ENCODE peak calls at places on chromosome 3, in eight cellular contexts. T, L, Q, U, J, Y, A and C are unnamed samples.

GRCh38 chr3:114645392-114645791 is 351.6 kb downstream of the TIGIT start:
- DNase-seq in T (no peak), L (no peak), Q (no peak), U (no peak), J (no peak), Y (no peak), A (peak; percentile 73), C (no peak)

GRCh38 chr3:184459355-184459754 is 79.5 kb downstream of the CHRD start:
- DNase-seq in T (no peak), L (no peak), Q (no peak), U (no peak), J (no peak), Y (peak; percentile 38), A (peak; percentile 35), C (no peak)

GRCh38 chr3:126552688-126553283 is 5.9 kb downstream of the C3orf22 start:
- DNase-seq in T (no peak), L (peak; percentile 1), Q (peak; percentile 42), U (peak; percentile 57), J (peak; percentile 19), Y (no peak), A (no peak), C (no peak)

GRCh38 chr3:187520027-187520945 is 149.9 kb downstream of the SST start:
- DNase-seq in T (no peak), L (no peak), Q (no peak), U (peak; percentile 77), J (no peak), Y (no peak), A (no peak), C (no peak)

GRCh38 chr3:29285356-29286070 is 4.6 kb downstream of the RBMS3 start:
- DNase-seq in T (no peak), L (no peak), Q (no peak), U (no peak), J (no peak), Y (no peak), A (no peak), C (no peak)

GRCh38 chr3:186506846-186507245 is 37.3 kb downstream of the CRYGS start:
- DNase-seq in T (no peak), L (no peak), Q (no peak), U (no peak), J (no peak), Y (no peak), A (no peak), C (no peak)

GRCh38 chr3:73213906-73214305 is 152.4 kb downstream of the EBLN2 start:
- DNase-seq in T (no peak), L (no peak), Q (no peak), U (no peak), J (no peak), Y (no peak), A (no peak), C (no peak)

GRCh38 chr3:170751894-170752283 is 118.1 kb downstream of the RPL22L1 start:
- DNase-seq in T (no peak), L (no peak), Q (no peak), U (no peak), J (no peak), Y (no peak), A (no peak), C (no peak)

GRCh38 chr3:43497405-43497804 is 124.4 kb downstream of the ANO10 start:
- DNase-seq in T (no peak), L (no peak), Q (no peak), U (no peak), J (no peak), Y (no peak), A (no peak), C (no peak)

GRCh38 chr3:32794487-32795308 is 23.1 kb upstream of the TRIM71 start:
- DNase-seq in T (no peak), L (no peak), Q (no peak), U (no peak), J (no peak), Y (no peak), A (no peak), C (no peak)

GRCh38 chr3:122893282-122893681 is 98.4 kb downstream of the SLC49A4 start:
- DNase-seq in T (no peak), L (no peak), Q (no peak), U (no peak), J (no peak), Y (peak; percentile 15), A (peak; percentile 59), C (no peak)

GRCh38 chr3:2517479-2518188 is 419.0 kb downstream of the CNTN4 start:
- DNase-seq in T (no peak), L (no peak), Q (no peak), U (no peak), J (no peak), Y (no peak), A (no peak), C (no peak)

GRCh38 chr3:53030864-53031445 is 14.9 kb downstream of the SFMBT1 start:
- DNase-seq in T (no peak), L (no peak), Q (peak; percentile 76), U (no peak), J (peak; percentile 62), Y (no peak), A (no peak), C (no peak)

GRCh38 chr3:52839268-52839575 is 4.4 kb upstream of the MUSTN1 start:
- DNase-seq in T (no peak), L (no peak), Q (no peak), U (peak; percentile 17), J (no peak), Y (no peak), A (no peak), C (no peak)

GRCh38 chr3:76950590-76950989 is 89.3 kb upstream of the ROBO2 start:
- DNase-seq in T (no peak), L (no peak), Q (no peak), U (no peak), J (no peak), Y (no peak), A (no peak), C (no peak)

GRCh38 chr3:107143206-107143605 is 234.0 kb upstream of the CCDC54 start:
- DNase-seq in T (no peak), L (no peak), Q (no peak), U (no peak), J (no peak), Y (no peak), A (no peak), C (no peak)

GRCh38 chr3:66402596-66403267 is 98.1 kb downstream of the LRIG1 start:
- DNase-seq in T (no peak), L (no peak), Q (no peak), U (no peak), J (no peak), Y (no peak), A (no peak), C (no peak)

GRCh38 chr3:196792771-196793170 is 53.1 kb downstream of the PAK2 start:
- DNase-seq in T (no peak), L (no peak), Q (no peak), U (no peak), J (no peak), Y (no peak), A (no peak), C (no peak)

GRCh38 chr3:60125686-60126085 is 1075.9 kb upstream of the CFAP20DC start:
- DNase-seq in T (no peak), L (no peak), Q (no peak), U (no peak), J (no peak), Y (no peak), A (no peak), C (no peak)

GRCh38 chr3:60909526-60909925 is 341.7 kb downstream of the FHIT start:
- DNase-seq in T (no peak), L (no peak), Q (no peak), U (no peak), J (no peak), Y (no peak), A (no peak), C (no peak)

GRCh38 chr3:158368271-158368670 is 202.7 kb upstream of the MLF1 start:
- DNase-seq in T (no peak), L (no peak), Q (no peak), U (no peak), J (no peak), Y (no peak), A (no peak), C (no peak)

GRCh38 chr3:143736651-143737050 is 111.6 kb downstream of the SLC9A9 start:
- DNase-seq in T (no peak), L (no peak), Q (no peak), U (no peak), J (no peak), Y (no peak), A (no peak), C (no peak)

GRCh38 chr3:42117175-42118008 is 26.2 kb downstream of the TRAK1 start:
- DNase-seq in T (no peak), L (peak; percentile 44), Q (no peak), U (peak; percentile 73), J (peak; percentile 77), Y (no peak), A (peak; percentile 33), C (no peak)

GRCh38 chr3:14274999-14275961 is 96.7 kb downstream of the LSM3 start:
- DNase-seq in T (no peak), L (peak; percentile 28), Q (no peak), U (no peak), J (peak; percentile 68), Y (no peak), A (peak; percentile 16), C (no peak)
- TF ChIP-seq CTCF in T (peak; percentile 47), L (peak; percentile 54), Q (no peak), U (peak; percentile 32), J (peak; percentile 71), Y (no peak), A (peak; percentile 57), C (peak; percentile 49)

GRCh38 chr3:182490601-182491485 is 302.5 kb upstream of the ATP11B start:
- DNase-seq in T (no peak), L (peak; percentile 18), Q (no peak), U (no peak), J (no peak), Y (peak; percentile 7), A (peak; percentile 40), C (no peak)
- TF ChIP-seq CTCF in T (no peak), L (peak; percentile 66), Q (no peak), U (peak; percentile 14), J (peak; percentile 74), Y (peak; percentile 70), A (peak; percentile 54), C (no peak)

GRCh38 chr3:137978328-137978727 is 31.6 kb upstream of the CLDN18 start:
- DNase-seq in T (no peak), L (no peak), Q (no peak), U (no peak), J (no peak), Y (no peak), A (no peak), C (no peak)

GRCh38 chr3:137970914-137971831 is 38.8 kb upstream of the CLDN18 start:
- DNase-seq in T (peak; percentile 25), L (peak; percentile 90), Q (no peak), U (peak; percentile 83), J (peak; percentile 90), Y (no peak), A (peak; percentile 65), C (peak; percentile 44)

DNA sequence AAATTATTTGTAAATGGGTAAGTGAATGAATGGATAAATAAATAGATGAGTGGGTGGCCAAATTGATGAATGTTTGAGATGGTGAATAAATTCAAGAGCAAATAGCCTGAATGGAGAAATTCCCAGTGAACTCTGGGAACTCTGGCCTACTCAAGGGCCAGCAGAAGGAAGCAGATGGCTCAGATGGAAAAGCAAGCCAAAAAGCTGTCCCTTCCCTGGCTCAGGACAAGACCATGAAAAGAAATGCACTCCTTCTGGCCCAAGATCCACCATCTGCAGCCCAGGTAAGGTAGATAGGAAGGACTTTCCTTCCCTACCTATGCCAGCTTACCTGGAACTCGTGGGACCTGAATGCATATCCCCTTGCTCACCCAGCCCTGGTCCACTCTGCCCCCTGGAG is 37.6 kb upstream of the CLDN18 start:
- DNase-seq in T (no peak), L (no peak), Q (no peak), U (no peak), J (no peak), Y (no peak), A (no peak), C (no peak)
- TF ChIP-seq CTCF in T (no peak), L (no peak), Q (no peak), U (no peak), J (no peak), Y (no peak), A (no peak), C (no peak)

GRCh38 chr3:134600685-134601502 is 49.9 kb downstream of the KY start:
- DNase-seq in T (peak; percentile 7), L (peak; percentile 87), Q (peak; percentile 63), U (peak; percentile 79), J (peak; percentile 73), Y (peak; percentile 8), A (peak; percentile 28), C (peak; percentile 65)
- TF ChIP-seq CTCF in T (peak; percentile 97), L (peak; percentile 89), Q (peak; percentile 72), U (peak; percentile 94), J (peak; percentile 99), Y (peak; percentile 100), A (peak; percentile 89), C (peak; percentile 96)